ENCODE peak calls at places on chromosomes 5 and 9, in six cellular contexts. One of them, this sample, is unnamed.

GRCh38 chr5:54944364-54944763 is 41.0 kb downstream of the ESM1 start:
- DNase-seq in OCI-LY7: peak
- DNase-seq in psoas muscle: no peak
- DNase-seq in AG04450: peak
- DNase-seq in PC-3: peak
- DNase-seq in hepatocyte: peak
- DNase-seq in this sample: peak

GRCh38 chr5:10352404-10353240 is 873 bp upstream of the MARCHF6 start:
- DNase-seq in OCI-LY7: peak
- DNase-seq in psoas muscle: no peak
- DNase-seq in AG04450: no peak
- DNase-seq in PC-3: peak
- DNase-seq in hepatocyte: peak
- DNase-seq in this sample: peak

GRCh38 chr5:76641514-76642120 is 18.4 kb upstream of the F2RL2 start:
- DNase-seq in OCI-LY7: peak
- DNase-seq in psoas muscle: peak
- DNase-seq in AG04450: peak
- DNase-seq in PC-3: peak
- DNase-seq in hepatocyte: peak
- DNase-seq in this sample: peak

GRCh38 chr9:99489043-99489378 is 266.9 kb downstream of the SEC61B start:
- DNase-seq in OCI-LY7: no peak
- DNase-seq in psoas muscle: no peak
- DNase-seq in AG04450: peak
- DNase-seq in PC-3: no peak
- DNase-seq in hepatocyte: no peak
- DNase-seq in this sample: peak

GRCh38 chr9:134208981-134209725 is 44.8 kb upstream of the RNU6ATAC start:
- DNase-seq in OCI-LY7: no peak
- DNase-seq in psoas muscle: peak
- DNase-seq in AG04450: no peak
- DNase-seq in PC-3: no peak
- DNase-seq in hepatocyte: no peak
- DNase-seq in this sample: no peak

GRCh38 chr5:175582697-175583096 is 75.2 kb upstream of the HRH2 start:
- DNase-seq in OCI-LY7: no peak
- DNase-seq in psoas muscle: no peak
- DNase-seq in AG04450: no peak
- DNase-seq in PC-3: no peak
- DNase-seq in hepatocyte: no peak
- DNase-seq in this sample: no peak

GRCh38 chr5:125298258-125298657 is 551.8 kb upstream of the ZNF608 start:
- DNase-seq in OCI-LY7: no peak
- DNase-seq in psoas muscle: no peak
- DNase-seq in AG04450: no peak
- DNase-seq in PC-3: peak
- DNase-seq in hepatocyte: no peak
- DNase-seq in this sample: no peak

GRCh38 chr5:150219142-150219541 is 29.3 kb downstream of the SLC6A7 start:
- DNase-seq in OCI-LY7: peak
- DNase-seq in psoas muscle: no peak
- DNase-seq in AG04450: no peak
- DNase-seq in PC-3: no peak
- DNase-seq in hepatocyte: no peak
- DNase-seq in this sample: no peak

GRCh38 chr9:76987594-76988200 is 31.8 kb upstream of the FOXB2 start:
- DNase-seq in OCI-LY7: peak
- DNase-seq in psoas muscle: no peak
- DNase-seq in AG04450: no peak
- DNase-seq in PC-3: peak
- DNase-seq in hepatocyte: peak
- DNase-seq in this sample: peak

GRCh38 chr5:60597570-60597969 is 102.4 kb downstream of the DEPDC1B start:
- DNase-seq in OCI-LY7: peak
- DNase-seq in psoas muscle: no peak
- DNase-seq in AG04450: no peak
- DNase-seq in PC-3: no peak
- DNase-seq in hepatocyte: no peak
- DNase-seq in this sample: no peak

GRCh38 chr9:2597483-2597882 is 24.1 kb upstream of the VLDLR start:
- DNase-seq in OCI-LY7: no peak
- DNase-seq in psoas muscle: no peak
- DNase-seq in AG04450: no peak
- DNase-seq in PC-3: no peak
- DNase-seq in hepatocyte: no peak
- DNase-seq in this sample: no peak

GRCh38 chr5:2017540-2018389 is 135.0 kb upstream of the IRX4 start:
- DNase-seq in OCI-LY7: peak
- DNase-seq in psoas muscle: no peak
- DNase-seq in AG04450: no peak
- DNase-seq in PC-3: peak
- DNase-seq in hepatocyte: no peak
- DNase-seq in this sample: peak

GRCh38 chr9:130200038-130200979 is 28.1 kb downstream of the NCS1 start:
- DNase-seq in OCI-LY7: no peak
- DNase-seq in psoas muscle: no peak
- DNase-seq in AG04450: no peak
- DNase-seq in PC-3: no peak
- DNase-seq in hepatocyte: no peak
- DNase-seq in this sample: no peak

GRCh38 chr9:8760000-8760767 is 960.6 kb upstream of the DMAC1 start:
- DNase-seq in OCI-LY7: no peak
- DNase-seq in psoas muscle: no peak
- DNase-seq in AG04450: no peak
- DNase-seq in PC-3: no peak
- DNase-seq in hepatocyte: no peak
- DNase-seq in this sample: no peak

GRCh38 chr5:143588933-143589662 is 185.6 kb upstream of the NR3C1 start:
- DNase-seq in OCI-LY7: no peak
- DNase-seq in psoas muscle: no peak
- DNase-seq in AG04450: no peak
- DNase-seq in PC-3: peak
- DNase-seq in hepatocyte: peak
- DNase-seq in this sample: no peak

GRCh38 chr5:9869616-9870288 is 239.6 kb upstream of the TAS2R1 start:
- DNase-seq in OCI-LY7: no peak
- DNase-seq in psoas muscle: no peak
- DNase-seq in AG04450: peak
- DNase-seq in PC-3: peak
- DNase-seq in hepatocyte: no peak
- DNase-seq in this sample: peak

GRCh38 chr5:3309538-3309937 is 286.1 kb upstream of the IRX1 start:
- DNase-seq in OCI-LY7: no peak
- DNase-seq in psoas muscle: no peak
- DNase-seq in AG04450: no peak
- DNase-seq in PC-3: no peak
- DNase-seq in hepatocyte: no peak
- DNase-seq in this sample: no peak

GRCh38 chr5:170783498-170784247 is at the start of gene GABRP:
- DNase-seq in OCI-LY7: no peak
- DNase-seq in psoas muscle: no peak
- DNase-seq in AG04450: no peak
- DNase-seq in PC-3: no peak
- DNase-seq in hepatocyte: peak
- DNase-seq in this sample: no peak

GRCh38 chr5:10712574-10713366 is 48.3 kb downstream of the DAP start:
- DNase-seq in OCI-LY7: no peak
- DNase-seq in psoas muscle: no peak
- DNase-seq in AG04450: no peak
- DNase-seq in PC-3: no peak
- DNase-seq in hepatocyte: no peak
- DNase-seq in this sample: no peak

GRCh38 chr5:159052282-159053011 is 47.3 kb downstream of the EBF1 start:
- DNase-seq in OCI-LY7: peak
- DNase-seq in psoas muscle: no peak
- DNase-seq in AG04450: no peak
- DNase-seq in PC-3: no peak
- DNase-seq in hepatocyte: no peak
- DNase-seq in this sample: peak

GRCh38 chr9:127796225-127796813 is 6.4 kb upstream of the FPGS start:
- DNase-seq in OCI-LY7: peak
- DNase-seq in psoas muscle: no peak
- DNase-seq in AG04450: no peak
- DNase-seq in PC-3: peak
- DNase-seq in hepatocyte: no peak
- DNase-seq in this sample: no peak

GRCh38 chr5:88984040-88984439 is 101.1 kb upstream of the MEF2C start:
- DNase-seq in OCI-LY7: no peak
- DNase-seq in psoas muscle: no peak
- DNase-seq in AG04450: no peak
- DNase-seq in PC-3: no peak
- DNase-seq in hepatocyte: no peak
- DNase-seq in this sample: no peak

GRCh38 chr9:133935328-133936040 is 56.6 kb downstream of the VAV2 start:
- DNase-seq in OCI-LY7: no peak
- DNase-seq in psoas muscle: peak
- DNase-seq in AG04450: peak
- DNase-seq in PC-3: no peak
- DNase-seq in hepatocyte: peak
- DNase-seq in this sample: peak

GRCh38 chr5:14793851-14794250 is 77.7 kb downstream of the ANKH start:
- DNase-seq in OCI-LY7: no peak
- DNase-seq in psoas muscle: no peak
- DNase-seq in AG04450: no peak
- DNase-seq in PC-3: no peak
- DNase-seq in hepatocyte: no peak
- DNase-seq in this sample: no peak

GRCh38 chr9:92605224-92605623 is 64.7 kb downstream of the IPPK start:
- DNase-seq in OCI-LY7: no peak
- DNase-seq in psoas muscle: no peak
- DNase-seq in AG04450: no peak
- DNase-seq in PC-3: no peak
- DNase-seq in hepatocyte: no peak
- DNase-seq in this sample: no peak

GRCh38 chr5:76204713-76205112 is 121.5 kb downstream of the SV2C start:
- DNase-seq in OCI-LY7: no peak
- DNase-seq in psoas muscle: no peak
- DNase-seq in AG04450: no peak
- DNase-seq in PC-3: peak
- DNase-seq in hepatocyte: peak
- DNase-seq in this sample: no peak

GRCh38 chr5:132424167-132424935 is 54.8 kb downstream of the SLC22A5 start:
- DNase-seq in OCI-LY7: no peak
- DNase-seq in psoas muscle: no peak
- DNase-seq in AG04450: no peak
- DNase-seq in PC-3: no peak
- DNase-seq in hepatocyte: peak
- DNase-seq in this sample: no peak

GRCh38 chr9:137721899-137722298 is 103.1 kb downstream of the EHMT1 start:
- DNase-seq in OCI-LY7: no peak
- DNase-seq in psoas muscle: no peak
- DNase-seq in AG04450: no peak
- DNase-seq in PC-3: no peak
- DNase-seq in hepatocyte: no peak
- DNase-seq in this sample: no peak

GRCh38 chr9:97397220-97397619 is 14.7 kb upstream of the TDRD7 start:
- DNase-seq in OCI-LY7: no peak
- DNase-seq in psoas muscle: no peak
- DNase-seq in AG04450: no peak
- DNase-seq in PC-3: peak
- DNase-seq in hepatocyte: no peak
- DNase-seq in this sample: no peak

GRCh38 chr5:4628645-4629385 is 511.3 kb upstream of the ADAMTS16 start:
- DNase-seq in OCI-LY7: no peak
- DNase-seq in psoas muscle: no peak
- DNase-seq in AG04450: no peak
- DNase-seq in PC-3: no peak
- DNase-seq in hepatocyte: no peak
- DNase-seq in this sample: no peak

GRCh38 chr5:4627887-4628286 is 512.2 kb upstream of the ADAMTS16 start:
- DNase-seq in OCI-LY7: no peak
- DNase-seq in psoas muscle: no peak
- DNase-seq in AG04450: no peak
- DNase-seq in PC-3: no peak
- DNase-seq in hepatocyte: no peak
- DNase-seq in this sample: no peak

GRCh38 chr5:4625206-4625896 is 514.8 kb upstream of the ADAMTS16 start:
- DNase-seq in OCI-LY7: no peak
- DNase-seq in psoas muscle: no peak
- DNase-seq in AG04450: no peak
- DNase-seq in PC-3: no peak
- DNase-seq in hepatocyte: no peak
- DNase-seq in this sample: no peak

GRCh38 chr5:4630031-4630430 is 510.1 kb upstream of the ADAMTS16 start:
- DNase-seq in OCI-LY7: no peak
- DNase-seq in psoas muscle: no peak
- DNase-seq in AG04450: no peak
- DNase-seq in PC-3: no peak
- DNase-seq in hepatocyte: peak
- DNase-seq in this sample: no peak
- H3K27ac ChIP-seq in OCI-LY7: no peak
- H3K27ac ChIP-seq in psoas muscle: no peak
- H3K27ac ChIP-seq in AG04450: no peak
- H3K27ac ChIP-seq in PC-3: no peak
- H3K27ac ChIP-seq in hepatocyte: no peak
- H3K27ac ChIP-seq in this sample: no peak

GRCh38 chr5:90477073-90477472 is 2.4 kb downstream of the POLR3G start:
- DNase-seq in OCI-LY7: peak
- DNase-seq in psoas muscle: no peak
- DNase-seq in AG04450: no peak
- DNase-seq in PC-3: no peak
- DNase-seq in hepatocyte: no peak
- DNase-seq in this sample: no peak
- TF ChIP-seq CTCF in OCI-LY7: no peak
- TF ChIP-seq CTCF in psoas muscle: no peak
- TF ChIP-seq CTCF in AG04450: no peak
- TF ChIP-seq CTCF in PC-3: no peak
- TF ChIP-seq CTCF in hepatocyte: no peak
- TF ChIP-seq CTCF in this sample: peak

GRCh38 chr5:139577689-139578347 is 16.7 kb downstream of the UBE2D2 start:
- DNase-seq in OCI-LY7: no peak
- DNase-seq in psoas muscle: no peak
- DNase-seq in AG04450: no peak
- DNase-seq in PC-3: no peak
- DNase-seq in hepatocyte: no peak
- DNase-seq in this sample: no peak
- H3K4me3 ChIP-seq in OCI-LY7: peak
- H3K4me3 ChIP-seq in psoas muscle: no peak
- H3K4me3 ChIP-seq in AG04450: no peak
- H3K4me3 ChIP-seq in PC-3: no peak
- H3K4me3 ChIP-seq in hepatocyte: no peak
- H3K4me3 ChIP-seq in this sample: no peak

DNA sequence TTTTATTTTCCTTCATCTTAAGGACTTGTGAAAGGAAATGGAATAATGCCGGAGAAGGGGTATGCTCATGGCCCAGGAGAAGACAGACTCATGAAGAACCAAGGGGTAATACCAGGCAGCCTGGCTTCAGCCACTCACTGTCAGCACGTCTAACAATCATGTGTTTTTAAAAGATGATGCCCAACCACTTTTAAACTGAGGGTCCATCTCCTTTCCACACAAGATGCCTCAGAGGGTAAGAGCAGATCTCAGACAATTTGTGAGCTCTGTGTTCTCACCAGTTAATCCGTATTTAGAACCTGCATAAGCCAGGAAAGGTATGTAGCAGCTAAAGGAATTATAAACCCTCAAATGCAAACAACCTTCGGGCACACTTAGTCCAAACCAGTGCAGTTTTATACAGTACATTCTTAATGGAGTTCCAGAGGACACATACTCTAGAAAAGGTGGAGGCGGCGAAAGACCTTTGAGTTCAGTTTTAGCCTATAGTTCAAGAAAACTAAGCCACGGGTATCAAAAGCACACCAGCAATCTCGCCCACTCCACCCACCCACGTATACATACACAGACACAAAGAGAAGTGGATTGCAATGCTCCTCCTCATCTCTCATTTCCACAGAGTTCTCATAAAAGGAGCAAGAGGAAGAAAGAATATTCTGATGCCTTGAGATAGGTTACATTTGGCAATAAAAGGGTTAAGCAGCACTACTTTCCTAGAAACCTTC is 2.6 kb downstream of the DIAPH1 start:
- DNase-seq in OCI-LY7: no peak
- DNase-seq in psoas muscle: no peak
- DNase-seq in AG04450: no peak
- DNase-seq in PC-3: no peak
- DNase-seq in hepatocyte: no peak
- DNase-seq in this sample: no peak
- H3K27ac ChIP-seq in OCI-LY7: no peak
- H3K27ac ChIP-seq in psoas muscle: peak
- H3K27ac ChIP-seq in AG04450: no peak
- H3K27ac ChIP-seq in PC-3: no peak
- H3K27ac ChIP-seq in hepatocyte: peak
- H3K27ac ChIP-seq in this sample: no peak

This sample was measured in brain microvascular endothelial cell.